ENCODE peak calls at places on chromosomes 4 and X, in six cellular contexts. B is fibroblast of pulmonary artery; E is stimulated activated CD8-positive, alpha-beta memory T cell treated with anti-CD3 and anti-CD28 coated beads, Interleukin-7, amount 100 ng/mL, for 24 hours; K is foreskin melanocyte; Q is small intestine; M is head of caudate nucleus. S is an unnamed sample.

GRCh38 chr4:107736924-107737448 is 17.0 kb upstream of the PAPSS1 start:
- DNase-seq in B (peak; percentile 75), E (no peak), K (no peak), Q (peak; percentile 30), M (no peak), S (peak; percentile 67)

GRCh38 chrX:48471504-48471903 is 1.4 kb upstream of the SLC38A5 start:
- DNase-seq in B (no peak), E (no peak), K (no peak), Q (no peak), M (no peak), S (peak; percentile 71)

GRCh38 chrX:129846686-129847085 is 3.0 kb upstream of the ZDHHC9 start:
- DNase-seq in B (no peak), E (no peak), K (no peak), Q (no peak), M (no peak), S (no peak)

GRCh38 chrX:47285762-47286320 is 53.0 kb downstream of the USP11 start:
- DNase-seq in B (peak; percentile 4), E (no peak), K (no peak), Q (peak; percentile 7), M (no peak), S (no peak)

GRCh38 chr4:7421356-7422097 is 13.2 kb downstream of the PSAPL1 start:
- DNase-seq in B (no peak), E (no peak), K (no peak), Q (no peak), M (no peak), S (no peak)

GRCh38 chr4:140291259-140291658 is 82.2 kb upstream of the SCOC start:
- DNase-seq in B (no peak), E (no peak), K (no peak), Q (no peak), M (no peak), S (no peak)

GRCh38 chr4:123113193-123113592 is 190.8 kb upstream of the NUDT6 start:
- DNase-seq in B (no peak), E (no peak), K (no peak), Q (no peak), M (no peak), S (no peak)

GRCh38 chr4:89664521-89664920 is 172.4 kb downstream of the SNCA start:
- DNase-seq in B (no peak), E (no peak), K (no peak), Q (no peak), M (no peak), S (no peak)

GRCh38 chr4:149897784-149898183 is 82.1 kb upstream of the IQCM start:
- DNase-seq in B (peak; percentile 48), E (no peak), K (no peak), Q (peak; percentile 1), M (no peak), S (peak; percentile 32)

GRCh38 chr4:56640907-56641493 is 40.1 kb downstream of the HOPX start:
- DNase-seq in B (no peak), E (no peak), K (no peak), Q (no peak), M (no peak), S (no peak)

GRCh38 chr4:113438596-113438995 is 322.9 kb downstream of the CAMK2D start:
- DNase-seq in B (no peak), E (no peak), K (no peak), Q (no peak), M (no peak), S (no peak)

GRCh38 chrX:42247241-42247640 is 323.9 kb upstream of the CASK start:
- DNase-seq in B (peak; percentile 86), E (no peak), K (no peak), Q (no peak), M (no peak), S (peak; percentile 3)

GRCh38 chrX:72306851-72307645 is 1.3 kb upstream of the CITED1 start:
- DNase-seq in B (peak; percentile 66), E (no peak), K (peak; percentile 76), Q (peak; percentile 51), M (peak; percentile 37), S (peak; percentile 16)

GRCh38 chr4:95505149-95505548 is 43.6 kb downstream of the UNC5C start:
- DNase-seq in B (peak; percentile 51), E (no peak), K (peak; percentile 81), Q (no peak), M (no peak), S (peak; percentile 6)

GRCh38 chrX:68938244-68939004 is 109.6 kb downstream of the EFNB1 start:
- DNase-seq in B (peak; percentile 82), E (no peak), K (no peak), Q (no peak), M (no peak), S (no peak)

GRCh38 chr4:67198757-67199156 is 346.5 kb downstream of the CENPC start:
- DNase-seq in B (peak; percentile 77), E (no peak), K (peak; percentile 39), Q (no peak), M (no peak), S (no peak)

GRCh38 chr4:74278490-74278889 is 29.8 kb upstream of the EPGN start:
- DNase-seq in B (no peak), E (no peak), K (no peak), Q (no peak), M (no peak), S (no peak)

GRCh38 chrX:2500681-2501151 is at the start of the genes DHRSX and ZBED1:
- DNase-seq in B (peak; percentile 26), E (peak; percentile 19), K (no peak), Q (peak; percentile 27), M (no peak), S (peak; percentile 52)

GRCh38 chrX:57918750-57919436 is 8.6 kb upstream of the ZXDA start:
- DNase-seq in B (peak; percentile 52), E (no peak), K (no peak), Q (peak; percentile 45), M (no peak), S (peak; percentile 76)

GRCh38 chrX:134026732-134027311 is 41.4 kb upstream of the GPC3 start:
- DNase-seq in B (peak; percentile 62), E (no peak), K (peak; percentile 16), Q (peak; percentile 81), M (no peak), S (peak; percentile 61)

GRCh38 chr4:7074423-7074822 is 6.6 kb upstream of the GRPEL1 start:
- DNase-seq in B (no peak), E (no peak), K (no peak), Q (no peak), M (no peak), S (no peak)

GRCh38 chrX:131595120-131595519 is 51.2 kb downstream of the OR13H1 start:
- DNase-seq in B (peak; percentile 7), E (no peak), K (no peak), Q (no peak), M (no peak), S (peak; percentile 76)

GRCh38 chr4:168480991-168481588 is 798 bp upstream of the DDX60L start:
- DNase-seq in B (peak; percentile 82), E (no peak), K (peak; percentile 84), Q (peak; percentile 86), M (no peak), S (peak; percentile 89)

GRCh38 chr4:3291969-3292570 is 751 bp upstream of the RGS12 start:
- DNase-seq in B (peak; percentile 24), E (no peak), K (peak; percentile 48), Q (peak; percentile 70), M (peak; percentile 55), S (peak; percentile 12)

GRCh38 chrX:17682259-17682658 is 55.0 kb upstream of the SCML1 start:
- DNase-seq in B (no peak), E (no peak), K (no peak), Q (no peak), M (no peak), S (no peak)

GRCh38 chr4:183014361-183015084 is 84.5 kb upstream of the WWC2 start:
- DNase-seq in B (no peak), E (no peak), K (peak; percentile 80), Q (no peak), M (no peak), S (no peak)

GRCh38 chr4:169730564-169730963 is 27.2 kb downstream of the HPF1 start:
- DNase-seq in B (no peak), E (no peak), K (no peak), Q (no peak), M (no peak), S (peak; percentile 40)

GRCh38 chr4:180059216-180059881 is 2183.9 kb upstream of the TENM3 start:
- DNase-seq in B (no peak), E (no peak), K (no peak), Q (peak; percentile 10), M (peak; percentile 19), S (no peak)

GRCh38 chr4:108644237-108644636 is 6.2 kb upstream of the OSTC start:
- DNase-seq in B (peak; percentile 36), E (no peak), K (no peak), Q (no peak), M (no peak), S (no peak)

GRCh38 chrX:41033299-41033698 is 51.9 kb upstream of the USP9X start:
- DNase-seq in B (no peak), E (no peak), K (no peak), Q (no peak), M (no peak), S (no peak)

GRCh38 chrX:46588263-46588662 is 14.7 kb downstream of the CHST7 start:
- DNase-seq in B (peak; percentile 81), E (no peak), K (peak; percentile 36), Q (no peak), M (no peak), S (no peak)

GRCh38 chrX:56932653-56933339 is 62.5 kb downstream of the SPIN3 start:
- DNase-seq in B (no peak), E (no peak), K (no peak), Q (no peak), M (no peak), S (no peak)

GRCh38 chrX:35046646-35047231 is 104.1 kb downstream of the FAM47B start:
- DNase-seq in B (no peak), E (no peak), K (peak; percentile 31), Q (no peak), M (no peak), S (no peak)

GRCh38 chr4:10661047-10661446 is 23.5 kb downstream of the CLNK start:
- DNase-seq in B (no peak), E (no peak), K (no peak), Q (no peak), M (no peak), S (peak; percentile 45)

GRCh38 chrX:47182106-47182700 is 11.4 kb upstream of the UBA1 start:
- DNase-seq in B (no peak), E (no peak), K (no peak), Q (no peak), M (no peak), S (no peak)

GRCh38 chrX:149365552-149365951 is 139.6 kb downstream of the IDS start:
- DNase-seq in B (no peak), E (no peak), K (no peak), Q (no peak), M (no peak), S (no peak)

GRCh38 chr4:36218121-36218520 is 26.2 kb downstream of the ARAP2 start:
- DNase-seq in B (no peak), E (no peak), K (no peak), Q (no peak), M (no peak), S (no peak)

S was measured in trophoblast cell.